ENCODE peak calls at places on chromosomes 12 and 14, in eight cellular contexts. O, I, B, S, P, M, W and T are unnamed samples.

GRCh38 chr14:32900602-32901001 is 38.1 kb upstream of the NPAS3 start:
- DNase-seq in W (no peak), S (no peak), B (no peak), I (peak), O (no peak), P (no peak), M (peak), T (no peak)

GRCh38 chr14:36971263-36971855 is 201.0 kb downstream of the SLC25A21 start:
- DNase-seq in P (no peak), S (no peak), M (no peak), W (no peak), I (no peak), B (no peak), O (no peak), T (no peak)

GRCh38 chr12:118144499-118144898 is 8.6 kb downstream of the PEBP1 start:
- DNase-seq in P (no peak), O (no peak), B (no peak), M (no peak), W (no peak), I (no peak), S (no peak), T (no peak)

GRCh38 chr14:73783107-73783727 is 68.4 kb upstream of the PTGR2 start:
- DNase-seq in P (no peak), W (no peak), M (peak), I (no peak), B (no peak), O (peak), S (peak), T (no peak)

GRCh38 chr12:57603758-57604453 is 718 bp upstream of the DTX3 start:
- DNase-seq in O (peak), I (peak), B (peak), M (no peak), P (no peak), W (no peak), S (no peak), T (no peak)

GRCh38 chr12:114869091-114869834 is 185.3 kb upstream of the TBX3 start:
- DNase-seq in S (no peak), O (peak), B (no peak), P (no peak), W (no peak), I (peak), M (peak), T (no peak)

GRCh38 chr14:33406766-33407165 is 468.1 kb downstream of the NPAS3 start:
- DNase-seq in P (no peak), O (no peak), S (no peak), I (no peak), W (no peak), M (no peak), B (no peak), T (no peak)

GRCh38 chr14:31243860-31244259 is 36.3 kb upstream of the HECTD1 start:
- DNase-seq in P (no peak), B (peak), O (peak), I (no peak), S (peak), W (peak), M (no peak), T (peak)

GRCh38 chr12:62078020-62078419 is 182.2 kb upstream of the USP15 start:
- DNase-seq in I (no peak), S (no peak), M (no peak), P (no peak), B (no peak), W (no peak), O (no peak), T (no peak)

GRCh38 chr14:93962701-93963601 is 13.4 kb downstream of the ASB2 start:
- DNase-seq in B (no peak), I (no peak), O (no peak), W (no peak), M (peak), P (peak), S (no peak), T (no peak)

GRCh38 chr12:46556105-46556559 is 183.6 kb upstream of the SLC38A2 start:
- DNase-seq in S (no peak), P (no peak), I (peak), B (peak), M (peak), O (no peak), W (no peak), T (peak)

GRCh38 chr12:52126050-52126604 is 46.6 kb downstream of the SMIM41 start:
- DNase-seq in P (no peak), I (no peak), S (no peak), O (no peak), B (no peak), W (no peak), M (no peak), T (no peak)

GRCh38 chr14:68937790-68938514 is 41.1 kb downstream of the ACTN1 start:
- DNase-seq in O (peak), M (no peak), W (peak), B (peak), S (peak), P (no peak), I (no peak), T (no peak)

GRCh38 chr14:65150891-65151290 is 48.6 kb upstream of the MAX start:
- DNase-seq in W (no peak), M (no peak), S (no peak), P (no peak), O (no peak), B (no peak), I (peak), T (no peak)

GRCh38 chr14:75441731-75442130 is 13.9 kb downstream of the JDP2 start:
- DNase-seq in I (no peak), B (no peak), S (no peak), W (no peak), P (no peak), O (peak), M (no peak), T (no peak)
- H3K27ac ChIP-seq in I (peak), B (no peak), S (peak), W (peak), P (no peak), O (no peak), M (no peak), T (no peak)

GRCh38 chr14:59314953-59315599 is 126.6 kb downstream of the DAAM1 start:
- DNase-seq in B (no peak), M (no peak), O (no peak), S (no peak), I (no peak), P (no peak), W (no peak), T (no peak)
- H3K27ac ChIP-seq in B (no peak), M (no peak), O (no peak), S (no peak), I (no peak), P (no peak), W (no peak), T (no peak)

GRCh38 chr14:59159169-59159568 is 29.3 kb upstream of the DAAM1 start:
- DNase-seq in O (no peak), W (no peak), I (no peak), S (no peak), B (no peak), M (peak), P (no peak), T (no peak)

GRCh38 chr14:59160492-59160891 is 28.0 kb upstream of the DAAM1 start:
- DNase-seq in M (peak), P (no peak), S (no peak), B (no peak), I (no peak), O (no peak), W (no peak), T (no peak)

GRCh38 chr14:59155886-59156285 is 32.6 kb upstream of the DAAM1 start:
- DNase-seq in O (no peak), I (peak), B (no peak), W (no peak), P (no peak), M (peak), S (no peak), T (no peak)

GRCh38 chr14:59166258-59166657 is 22.2 kb upstream of the DAAM1 start:
- DNase-seq in O (no peak), I (no peak), M (no peak), S (no peak), B (no peak), W (no peak), P (no peak), T (no peak)

GRCh38 chr14:59161571-59162175 is 26.8 kb upstream of the DAAM1 start:
- DNase-seq in S (no peak), M (peak), B (peak), O (no peak), W (no peak), I (peak), P (no peak), T (no peak)
- H3K27ac ChIP-seq in S (no peak), M (no peak), B (no peak), O (no peak), W (no peak), I (peak), P (no peak), T (no peak)

DNA sequence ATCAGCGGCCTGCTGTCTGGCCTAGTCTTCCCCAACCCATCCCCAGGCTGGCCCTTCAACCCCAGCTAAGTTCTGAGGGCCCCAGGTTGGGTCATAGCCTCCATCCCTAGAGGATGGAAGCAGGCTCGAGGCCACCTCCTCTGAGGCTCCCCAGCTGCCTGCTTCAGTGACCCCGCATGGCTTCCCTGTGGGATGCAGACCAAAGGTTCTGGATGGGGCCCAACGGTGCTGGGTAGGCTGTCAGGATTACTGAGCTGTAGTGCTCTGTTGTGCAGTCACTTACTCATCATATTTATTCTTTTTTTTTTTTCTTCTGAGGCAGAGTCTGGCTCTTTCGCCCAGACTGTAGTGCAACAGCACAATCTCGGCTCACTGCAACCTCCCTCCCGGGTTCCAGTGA is 92.0 kb downstream of the IRF2BPL start:
- DNase-seq in W (no peak), M (peak), I (peak), B (no peak), P (no peak), S (no peak), O (no peak), T (no peak)
- H3K27ac ChIP-seq in W (peak), M (no peak), I (no peak), B (no peak), P (no peak), S (no peak), O (no peak), T (no peak)

GRCh38 chr14:28652782-28653181 is 113.8 kb upstream of the FOXG1 start:
- DNase-seq in M (peak), S (no peak), W (no peak), I (no peak), O (no peak), P (no peak), B (peak), T (peak)
- H3K27ac ChIP-seq in M (peak), S (no peak), W (no peak), I (no peak), O (no peak), P (no peak), B (peak), T (peak)

GRCh38 chr12:1582709-1583050 is 11.7 kb downstream of the FBXL14 start:
- DNase-seq in O (no peak), M (no peak), B (no peak), W (no peak), S (no peak), I (no peak), P (no peak), T (no peak)
- H3K27ac ChIP-seq in O (no peak), M (no peak), B (no peak), W (no peak), S (no peak), I (no peak), P (no peak), T (no peak)

GRCh38 chr14:61343991-61344405 is 22.6 kb downstream of the PRKCH start:
- DNase-seq in I (no peak), M (no peak), O (no peak), P (no peak), S (no peak), B (no peak), W (no peak), T (no peak)
- H3K27ac ChIP-seq in I (peak), M (no peak), O (no peak), P (peak), S (peak), B (no peak), W (peak), T (peak)

GRCh38 chr12:50066402-50066801 is 9.0 kb downstream of the ASIC1 start:
- DNase-seq in W (no peak), S (no peak), O (peak), M (peak), P (no peak), B (peak), I (peak), T (no peak)
- H3K27ac ChIP-seq in W (no peak), S (no peak), O (no peak), M (no peak), P (no peak), B (no peak), I (peak), T (no peak)

GRCh38 chr14:52079239-52079956 is 10.5 kb upstream of the NID2 start:
- DNase-seq in P (no peak), W (no peak), O (no peak), M (peak), I (peak), B (peak), S (no peak), T (no peak)
- H3K27ac ChIP-seq in P (no peak), W (no peak), O (no peak), M (no peak), I (peak), B (peak), S (no peak), T (peak)

DNA sequence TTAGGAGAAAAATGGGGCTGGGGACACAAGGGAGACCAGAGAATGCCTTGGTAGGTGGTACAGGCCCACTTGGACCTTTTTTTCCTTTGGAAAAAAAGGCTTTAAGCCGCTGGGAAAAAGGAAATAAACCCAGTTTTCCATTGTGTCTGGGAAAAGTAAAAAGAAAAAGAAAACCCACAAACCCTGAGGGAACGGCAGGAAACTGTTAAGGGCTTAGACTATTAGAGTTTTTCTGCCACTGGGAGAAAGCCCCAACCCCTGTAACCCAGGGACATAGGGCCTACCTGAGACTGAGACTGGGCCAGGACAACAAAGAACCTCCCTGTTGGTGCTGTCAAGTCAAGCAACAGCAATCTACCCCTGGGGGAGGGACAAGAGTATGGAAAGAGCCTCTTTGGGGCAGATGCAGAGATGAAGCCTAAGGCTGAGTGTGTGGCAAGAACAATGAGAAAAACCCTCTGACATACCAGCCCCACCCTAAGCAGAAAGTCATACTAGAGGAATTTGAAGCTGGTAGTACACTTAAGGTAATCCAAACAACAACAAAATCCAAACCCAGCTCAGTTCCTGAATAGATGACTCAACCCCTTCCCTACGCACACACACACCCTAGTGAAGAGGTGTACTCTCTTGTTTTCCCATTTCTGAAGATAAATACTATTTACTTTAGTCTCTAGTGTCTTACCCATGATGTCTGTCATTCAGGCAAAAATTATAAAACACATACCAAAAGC is 22.8 kb downstream of the ATF1 start:
- DNase-seq in M (peak), P (no peak), O (no peak), B (peak), S (no peak), W (no peak), I (peak), T (peak)
- H3K27ac ChIP-seq in M (peak), P (no peak), O (no peak), B (peak), S (no peak), W (peak), I (no peak), T (peak)